ENCODE peak calls at places on chromosomes 13 and 19, in eight cellular contexts. One of them, this sample, is unnamed.

GRCh38 chr13:68257111-68257842 is 1027.1 kb upstream of the PCDH9 start:
- DNase-seq in psoas muscle: no peak
- DNase-seq in sigmoid colon: no peak
- DNase-seq in endothelial cell: no peak
- DNase-seq in progenitor cell of endocrine pancreas: no peak
- DNase-seq in thoracic aorta: no peak
- DNase-seq in tibial artery: no peak
- DNase-seq in AG09309: no peak
- DNase-seq in this sample: no peak

GRCh38 chr19:2650515-2650914 is 52.0 kb downstream of the GNG7 start:
- DNase-seq in progenitor cell of endocrine pancreas: no peak
- DNase-seq in AG09309: no peak
- DNase-seq in thoracic aorta: no peak
- DNase-seq in endothelial cell: no peak
- DNase-seq in psoas muscle: no peak
- DNase-seq in sigmoid colon: no peak
- DNase-seq in tibial artery: no peak
- DNase-seq in this sample: no peak

GRCh38 chr19:8831832-8832131 is 322 bp downstream of the ZNF558 start:
- DNase-seq in AG09309: no peak
- DNase-seq in endothelial cell: no peak
- DNase-seq in progenitor cell of endocrine pancreas: no peak
- DNase-seq in psoas muscle: no peak
- DNase-seq in sigmoid colon: no peak
- DNase-seq in tibial artery: no peak
- DNase-seq in thoracic aorta: no peak
- DNase-seq in this sample: no peak

GRCh38 chr13:112962396-112962795 is 6.6 kb upstream of the MCF2L start:
- DNase-seq in AG09309: no peak
- DNase-seq in sigmoid colon: peak
- DNase-seq in endothelial cell: no peak
- DNase-seq in psoas muscle: no peak
- DNase-seq in progenitor cell of endocrine pancreas: no peak
- DNase-seq in thoracic aorta: no peak
- DNase-seq in tibial artery: no peak
- DNase-seq in this sample: no peak

GRCh38 chr13:111537115-111537728 is 216.8 kb downstream of the TEX29 start:
- DNase-seq in tibial artery: no peak
- DNase-seq in AG09309: no peak
- DNase-seq in progenitor cell of endocrine pancreas: no peak
- DNase-seq in thoracic aorta: no peak
- DNase-seq in psoas muscle: no peak
- DNase-seq in endothelial cell: no peak
- DNase-seq in sigmoid colon: no peak
- DNase-seq in this sample: no peak

GRCh38 chr13:42041017-42041683 is 7.3 kb upstream of the DGKH start:
- DNase-seq in psoas muscle: peak
- DNase-seq in AG09309: no peak
- DNase-seq in progenitor cell of endocrine pancreas: peak
- DNase-seq in endothelial cell: peak
- DNase-seq in thoracic aorta: no peak
- DNase-seq in tibial artery: peak
- DNase-seq in sigmoid colon: peak
- DNase-seq in this sample: no peak

GRCh38 chr13:23570931-23571330 is 719 bp downstream of the TNFRSF19 start:
- DNase-seq in endothelial cell: no peak
- DNase-seq in progenitor cell of endocrine pancreas: no peak
- DNase-seq in thoracic aorta: no peak
- DNase-seq in tibial artery: no peak
- DNase-seq in psoas muscle: no peak
- DNase-seq in sigmoid colon: no peak
- DNase-seq in AG09309: no peak
- DNase-seq in this sample: no peak

GRCh38 chr13:85847012-85847411 is 47.8 kb upstream of the SLITRK6 start:
- DNase-seq in psoas muscle: no peak
- DNase-seq in thoracic aorta: no peak
- DNase-seq in sigmoid colon: no peak
- DNase-seq in progenitor cell of endocrine pancreas: no peak
- DNase-seq in tibial artery: no peak
- DNase-seq in AG09309: no peak
- DNase-seq in endothelial cell: no peak
- DNase-seq in this sample: no peak

GRCh38 chr13:72061613-72062012 is 194.6 kb upstream of the DACH1 start:
- DNase-seq in endothelial cell: no peak
- DNase-seq in sigmoid colon: no peak
- DNase-seq in psoas muscle: no peak
- DNase-seq in AG09309: no peak
- DNase-seq in tibial artery: no peak
- DNase-seq in progenitor cell of endocrine pancreas: no peak
- DNase-seq in thoracic aorta: no peak
- DNase-seq in this sample: no peak

GRCh38 chr13:94617389-94618000 is 15.8 kb downstream of the GPR180 start:
- DNase-seq in thoracic aorta: no peak
- DNase-seq in sigmoid colon: no peak
- DNase-seq in endothelial cell: peak
- DNase-seq in progenitor cell of endocrine pancreas: no peak
- DNase-seq in AG09309: no peak
- DNase-seq in psoas muscle: no peak
- DNase-seq in tibial artery: no peak
- DNase-seq in this sample: no peak

GRCh38 chr19:55549500-55550320 is 4.4 kb upstream of the SBK3 start:
- DNase-seq in tibial artery: no peak
- DNase-seq in sigmoid colon: no peak
- DNase-seq in progenitor cell of endocrine pancreas: no peak
- DNase-seq in psoas muscle: peak
- DNase-seq in AG09309: peak
- DNase-seq in thoracic aorta: no peak
- DNase-seq in endothelial cell: peak
- DNase-seq in this sample: no peak

GRCh38 chr19:41541990-41542584 is 33.9 kb upstream of the CEACAM21 start:
- DNase-seq in progenitor cell of endocrine pancreas: no peak
- DNase-seq in psoas muscle: peak
- DNase-seq in endothelial cell: peak
- DNase-seq in tibial artery: peak
- DNase-seq in sigmoid colon: peak
- DNase-seq in AG09309: no peak
- DNase-seq in thoracic aorta: no peak
- DNase-seq in this sample: peak

GRCh38 chr19:49161987-49162386 is 4.4 kb downstream of the TRPM4 start:
- DNase-seq in tibial artery: no peak
- DNase-seq in endothelial cell: no peak
- DNase-seq in AG09309: no peak
- DNase-seq in thoracic aorta: no peak
- DNase-seq in sigmoid colon: no peak
- DNase-seq in psoas muscle: no peak
- DNase-seq in progenitor cell of endocrine pancreas: no peak
- DNase-seq in this sample: no peak

GRCh38 chr19:45601524-45602522 is at the start of gene GPR4:
- DNase-seq in tibial artery: no peak
- DNase-seq in thoracic aorta: no peak
- DNase-seq in progenitor cell of endocrine pancreas: no peak
- DNase-seq in endothelial cell: peak
- DNase-seq in psoas muscle: no peak
- DNase-seq in sigmoid colon: no peak
- DNase-seq in AG09309: no peak
- DNase-seq in this sample: no peak

GRCh38 chr13:35720690-35721554 is 244.4 kb upstream of the MAB21L1 start:
- DNase-seq in progenitor cell of endocrine pancreas: peak
- DNase-seq in AG09309: no peak
- DNase-seq in sigmoid colon: peak
- DNase-seq in psoas muscle: peak
- DNase-seq in endothelial cell: peak
- DNase-seq in tibial artery: no peak
- DNase-seq in thoracic aorta: no peak
- DNase-seq in this sample: no peak

GRCh38 chr13:30991922-30992321 is 59.5 kb downstream of the TEX26 start:
- DNase-seq in tibial artery: no peak
- DNase-seq in progenitor cell of endocrine pancreas: no peak
- DNase-seq in endothelial cell: no peak
- DNase-seq in AG09309: no peak
- DNase-seq in sigmoid colon: no peak
- DNase-seq in thoracic aorta: no peak
- DNase-seq in psoas muscle: no peak
- DNase-seq in this sample: no peak

GRCh38 chr13:25324100-25324499 is 22.7 kb downstream of the NUP58 start:
- DNase-seq in endothelial cell: no peak
- DNase-seq in progenitor cell of endocrine pancreas: no peak
- DNase-seq in thoracic aorta: no peak
- DNase-seq in AG09309: no peak
- DNase-seq in psoas muscle: no peak
- DNase-seq in tibial artery: no peak
- DNase-seq in sigmoid colon: no peak
- DNase-seq in this sample: no peak

GRCh38 chr19:33192010-33192409 is 2.1 kb upstream of the LRP3 start:
- DNase-seq in progenitor cell of endocrine pancreas: no peak
- DNase-seq in endothelial cell: no peak
- DNase-seq in psoas muscle: no peak
- DNase-seq in tibial artery: no peak
- DNase-seq in sigmoid colon: peak
- DNase-seq in AG09309: no peak
- DNase-seq in thoracic aorta: no peak
- DNase-seq in this sample: no peak

GRCh38 chr19:42081584-42082258 is 5.8 kb downstream of the ZNF574 start:
- DNase-seq in thoracic aorta: no peak
- DNase-seq in psoas muscle: no peak
- DNase-seq in progenitor cell of endocrine pancreas: no peak
- DNase-seq in sigmoid colon: no peak
- DNase-seq in tibial artery: no peak
- DNase-seq in endothelial cell: no peak
- DNase-seq in AG09309: no peak
- DNase-seq in this sample: no peak

GRCh38 chr13:29423050-29423449 is 172.4 kb downstream of the SLC7A1 start:
- DNase-seq in sigmoid colon: no peak
- DNase-seq in progenitor cell of endocrine pancreas: no peak
- DNase-seq in psoas muscle: no peak
- DNase-seq in thoracic aorta: no peak
- DNase-seq in endothelial cell: no peak
- DNase-seq in tibial artery: no peak
- DNase-seq in AG09309: no peak
- DNase-seq in this sample: no peak

GRCh38 chr13:50909605-50910482 is at the start of gene RNASEH2B:
- DNase-seq in sigmoid colon: peak
- DNase-seq in thoracic aorta: peak
- DNase-seq in progenitor cell of endocrine pancreas: peak
- DNase-seq in tibial artery: peak
- DNase-seq in endothelial cell: peak
- DNase-seq in psoas muscle: peak
- DNase-seq in AG09309: no peak
- DNase-seq in this sample: peak

GRCh38 chr13:64810701-64811258 is 2419.4 kb downstream of the PCDH9 start:
- DNase-seq in psoas muscle: no peak
- DNase-seq in thoracic aorta: no peak
- DNase-seq in AG09309: no peak
- DNase-seq in sigmoid colon: no peak
- DNase-seq in progenitor cell of endocrine pancreas: no peak
- DNase-seq in tibial artery: no peak
- DNase-seq in endothelial cell: no peak
- DNase-seq in this sample: no peak

GRCh38 chr13:77016241-77016812 is 10.6 kb downstream of the FBXL3 start:
- DNase-seq in endothelial cell: no peak
- DNase-seq in tibial artery: no peak
- DNase-seq in progenitor cell of endocrine pancreas: no peak
- DNase-seq in sigmoid colon: no peak
- DNase-seq in AG09309: no peak
- DNase-seq in psoas muscle: no peak
- DNase-seq in thoracic aorta: no peak
- DNase-seq in this sample: no peak

GRCh38 chr19:46881092-46881491 is 20.3 kb downstream of the ARHGAP35 start:
- DNase-seq in psoas muscle: no peak
- DNase-seq in progenitor cell of endocrine pancreas: no peak
- DNase-seq in endothelial cell: no peak
- DNase-seq in tibial artery: no peak
- DNase-seq in AG09309: no peak
- DNase-seq in thoracic aorta: no peak
- DNase-seq in sigmoid colon: no peak
- DNase-seq in this sample: no peak

GRCh38 chr19:17555929-17556813 is 722 bp downstream of the COLGALT1 start:
- DNase-seq in thoracic aorta: no peak
- DNase-seq in progenitor cell of endocrine pancreas: no peak
- DNase-seq in sigmoid colon: peak
- DNase-seq in endothelial cell: peak
- DNase-seq in psoas muscle: peak
- DNase-seq in AG09309: no peak
- DNase-seq in tibial artery: peak
- DNase-seq in this sample: peak

DNA sequence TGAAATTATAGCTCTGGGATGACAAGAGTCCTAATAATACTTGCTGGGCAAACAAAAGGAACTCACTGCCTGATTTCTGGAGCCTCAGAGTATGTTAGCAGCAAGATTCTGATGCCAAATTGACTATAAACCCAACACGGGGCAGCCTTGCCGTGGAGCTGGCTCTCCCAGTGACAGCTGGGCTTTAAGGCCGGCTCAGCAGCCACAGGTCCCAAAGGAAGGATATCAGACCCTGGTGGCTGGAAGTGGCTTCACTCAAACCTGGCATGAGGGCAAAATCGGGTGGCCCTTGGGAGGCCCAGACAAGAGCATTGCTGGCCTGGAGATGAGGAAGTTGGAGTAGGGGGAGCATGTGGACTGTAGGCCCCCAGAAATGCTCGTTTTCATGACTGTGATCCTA is 47.9 kb downstream of the EPS15L1 start:
- DNase-seq in endothelial cell: no peak
- DNase-seq in psoas muscle: no peak
- DNase-seq in progenitor cell of endocrine pancreas: no peak
- DNase-seq in thoracic aorta: no peak
- DNase-seq in AG09309: no peak
- DNase-seq in sigmoid colon: no peak
- DNase-seq in tibial artery: no peak
- DNase-seq in this sample: no peak
- TF ChIP-seq CTCF in endothelial cell: no peak
- TF ChIP-seq CTCF in psoas muscle: no peak
- TF ChIP-seq CTCF in progenitor cell of endocrine pancreas: no peak
- TF ChIP-seq CTCF in thoracic aorta: no peak
- TF ChIP-seq CTCF in AG09309: no peak
- TF ChIP-seq CTCF in sigmoid colon: no peak
- TF ChIP-seq CTCF in tibial artery: no peak
- TF ChIP-seq CTCF in this sample: no peak

GRCh38 chr19:6276447-6276846 is 3.3 kb downstream of the MLLT1 start:
- DNase-seq in thoracic aorta: peak
- DNase-seq in progenitor cell of endocrine pancreas: no peak
- DNase-seq in psoas muscle: peak
- DNase-seq in endothelial cell: no peak
- DNase-seq in AG09309: peak
- DNase-seq in tibial artery: peak
- DNase-seq in sigmoid colon: peak
- DNase-seq in this sample: no peak
- TF ChIP-seq CTCF in thoracic aorta: no peak
- TF ChIP-seq CTCF in progenitor cell of endocrine pancreas: no peak
- TF ChIP-seq CTCF in psoas muscle: no peak
- TF ChIP-seq CTCF in endothelial cell: no peak
- TF ChIP-seq CTCF in AG09309: no peak
- TF ChIP-seq CTCF in tibial artery: no peak
- TF ChIP-seq CTCF in sigmoid colon: no peak
- TF ChIP-seq CTCF in this sample: no peak

GRCh38 chr13:95644611-95645052 is at the start of gene DZIP1:
- DNase-seq in endothelial cell: peak
- DNase-seq in sigmoid colon: peak
- DNase-seq in tibial artery: peak
- DNase-seq in psoas muscle: peak
- DNase-seq in thoracic aorta: peak
- DNase-seq in progenitor cell of endocrine pancreas: peak
- DNase-seq in AG09309: peak
- DNase-seq in this sample: no peak
- TF ChIP-seq CTCF in endothelial cell: no peak
- TF ChIP-seq CTCF in sigmoid colon: no peak
- TF ChIP-seq CTCF in tibial artery: no peak
- TF ChIP-seq CTCF in psoas muscle: no peak
- TF ChIP-seq CTCF in thoracic aorta: no peak
- TF ChIP-seq CTCF in progenitor cell of endocrine pancreas: no peak
- TF ChIP-seq CTCF in AG09309: no peak
- TF ChIP-seq CTCF in this sample: no peak

GRCh38 chr19:6417713-6418561 is 6.7 kb downstream of the KHSRP start:
- DNase-seq in tibial artery: no peak
- DNase-seq in thoracic aorta: no peak
- DNase-seq in endothelial cell: peak
- DNase-seq in progenitor cell of endocrine pancreas: no peak
- DNase-seq in AG09309: no peak
- DNase-seq in psoas muscle: no peak
- DNase-seq in sigmoid colon: peak
- DNase-seq in this sample: no peak
- TF ChIP-seq CTCF in tibial artery: no peak
- TF ChIP-seq CTCF in thoracic aorta: no peak
- TF ChIP-seq CTCF in endothelial cell: no peak
- TF ChIP-seq CTCF in progenitor cell of endocrine pancreas: peak
- TF ChIP-seq CTCF in AG09309: peak
- TF ChIP-seq CTCF in psoas muscle: peak
- TF ChIP-seq CTCF in sigmoid colon: no peak
- TF ChIP-seq CTCF in this sample: no peak